ENCODE peak calls at places on chromosomes 3 and 15, in five cellular contexts. P is heart left ventricle; T is adipocyte; G is GM19239; B is activated naive CD8-positive, alpha-beta T cell treated with anti-CD3 and anti-CD28 coated beads, Interleukin-2, amount 50 U/mL, for 24 hours. Q is an unnamed sample.

GRCh38 chr15:86183765-86184491 is 104.3 kb downstream of the AGBL1 start:
- DNase-seq in T (no peak), G (no peak), P (no peak), B (no peak), Q (no peak)

GRCh38 chr3:99845999-99846398 is 28.3 kb downstream of the CMSS1 start:
- DNase-seq in P (no peak), B (no peak), G (no peak), T (no peak), Q (no peak)

GRCh38 chr3:29555590-29555989 is 274.7 kb downstream of the RBMS3 start:
- DNase-seq in B (no peak), T (peak; percentile 65), G (no peak), P (no peak), Q (no peak)

GRCh38 chr3:197003461-197004385 is 25.9 kb downstream of the MELTF start:
- DNase-seq in P (no peak), T (no peak), B (peak; percentile 32), G (peak; percentile 73), Q (peak; percentile 20)

GRCh38 chr15:49990835-49991540 is 128.0 kb downstream of the ATP8B4 start:
- DNase-seq in T (peak; percentile 82), G (no peak), B (no peak), P (no peak), Q (no peak)

GRCh38 chr3:11367116-11367781 is 95.1 kb downstream of the ATG7 start:
- DNase-seq in G (no peak), P (peak; percentile 30), T (peak; percentile 65), B (no peak), Q (peak; percentile 29)

GRCh38 chr3:174859756-174860155 is 622 bp downstream of the NAALADL2 start:
- DNase-seq in P (no peak), B (no peak), T (no peak), G (no peak), Q (no peak)

GRCh38 chr3:112979244-112979832 is 4.4 kb upstream of the CD200R1 start:
- DNase-seq in P (no peak), B (no peak), G (no peak), T (peak; percentile 84), Q (no peak)

GRCh38 chr3:149342413-149343340 is 9.2 kb upstream of the TM4SF18 start:
- DNase-seq in T (peak; percentile 33), P (no peak), G (no peak), B (no peak), Q (no peak)

GRCh38 chr3:38345879-38346583 is 554 bp upstream of the XYLB start:
- DNase-seq in G (no peak), P (no peak), B (no peak), T (no peak), Q (no peak)

GRCh38 chr3:170656293-170656692 is 70.4 kb upstream of the SLC7A14 start:
- DNase-seq in B (no peak), G (no peak), P (no peak), T (no peak), Q (no peak)

GRCh38 chr15:77510066-77511044 is 89.7 kb downstream of the HMG20A start:
- DNase-seq in B (no peak), G (no peak), P (no peak), T (no peak), Q (no peak)

GRCh38 chr3:54882114-54882833 is 45.6 kb downstream of the LRTM1 start:
- DNase-seq in G (no peak), T (peak; percentile 96), B (no peak), P (no peak), Q (no peak)

GRCh38 chr3:27986204-27986879 is 255.1 kb upstream of the CMC1 start:
- DNase-seq in G (no peak), P (no peak), B (no peak), T (no peak), Q (no peak)

GRCh38 chr3:36525115-36525711 is 144.9 kb downstream of the STAC start:
- DNase-seq in G (no peak), T (peak; percentile 29), P (no peak), B (no peak), Q (no peak)

GRCh38 chr3:133487920-133488540 is 85.5 kb upstream of the CDV3 start:
- DNase-seq in G (no peak), B (peak; percentile 66), P (no peak), T (peak; percentile 61), Q (no peak)

GRCh38 chr3:105866656-105867653 is 1.9 kb downstream of the CBLB start:
- DNase-seq in B (peak; percentile 28), T (peak; percentile 66), P (peak; percentile 25), G (peak; percentile 25), Q (no peak)

GRCh38 chr3:187567741-187568140 is 102.5 kb downstream of the SST start:
- DNase-seq in P (no peak), B (no peak), G (no peak), T (peak; percentile 61), Q (no peak)

GRCh38 chr3:52226229-52226817 is 878 bp upstream of the TLR9 start:
- DNase-seq in T (no peak), G (no peak), P (no peak), B (no peak), Q (no peak)

GRCh38 chr3:145815707-145816413 is 345.1 kb downstream of the PLOD2 start:
- DNase-seq in T (no peak), B (no peak), P (no peak), G (no peak), Q (no peak)

GRCh38 chr3:149536429-149536828 is 61.9 kb downstream of the TM4SF4 start:
- DNase-seq in T (no peak), P (peak; percentile 80), B (no peak), G (no peak), Q (peak; percentile 73)

GRCh38 chr3:56966104-56966503 is 94.4 kb upstream of the SPATA12 start:
- DNase-seq in G (no peak), T (no peak), P (no peak), B (no peak), Q (no peak)

GRCh38 chr3:47414666-47415587 is 34.1 kb downstream of the PTPN23 start:
- DNase-seq in T (no peak), P (no peak), G (no peak), B (no peak), Q (no peak)

GRCh38 chr15:58357529-58358476 is 74.0 kb upstream of the LIPC start:
- DNase-seq in T (no peak), P (no peak), G (no peak), B (peak; percentile 50), Q (no peak)

GRCh38 chr3:11250902-11251806 is 21.0 kb upstream of the ATG7 start:
- DNase-seq in G (no peak), T (no peak), P (no peak), B (no peak), Q (no peak)

GRCh38 chr3:46714728-46715506 is 2.8 kb downstream of the PRSS50 start:
- DNase-seq in P (peak; percentile 8), B (no peak), G (no peak), T (no peak), Q (no peak)

GRCh38 chr3:41418961-41419691 is 219.8 kb downstream of the CTNNB1 start:
- DNase-seq in G (no peak), B (peak; percentile 44), P (no peak), T (no peak), Q (no peak)

GRCh38 chr3:125594581-125595011 is 701 bp downstream of the OSBPL11 start:
- DNase-seq in T (peak; percentile 68), G (no peak), B (peak; percentile 23), P (no peak), Q (peak; percentile 17)

GRCh38 chr3:23992051-23992628 is 47.1 kb downstream of the NR1D2 start:
- DNase-seq in T (no peak), P (no peak), G (no peak), B (no peak), Q (no peak)

GRCh38 chr15:64636101-64636500 is 139.3 kb downstream of the RBPMS2 start:
- DNase-seq in G (no peak), P (no peak), B (no peak), T (peak; percentile 30), Q (no peak)

GRCh38 chr3:178083906-178084823 is 452.1 kb upstream of the KCNMB2 start:
- DNase-seq in P (no peak), T (peak; percentile 48), B (no peak), G (no peak), Q (no peak)

GRCh38 chr3:30750967-30751366 is 143.5 kb downstream of the GADL1 start:
- DNase-seq in T (no peak), B (no peak), P (no peak), G (no peak), Q (no peak)

Q was measured in left ventricle myocardium inferior.